ENCODE peak calls at places on chromosomes 7 and 10, in four cellular contexts. One of them, this sample, is unnamed.
A peak's percentile ranks its signal among the peaks of the same experiment; 100 is the strongest.

GRCh38 chr7:50467817-50468610 is 17.9 kb upstream of the FIGNL1 start:
- DNase-seq in GM13976: peak; percentile 87
- DNase-seq in mammary epithelial cell: peak; percentile 50
- DNase-seq in HFF-Myc: peak; percentile 24
- DNase-seq in this sample: peak; percentile 80

GRCh38 chr7:90111-91063 is 102.0 kb upstream of the FAM20C start:
- DNase-seq in GM13976: no peak
- DNase-seq in mammary epithelial cell: peak; percentile 43
- DNase-seq in HFF-Myc: peak; percentile 48
- DNase-seq in this sample: no peak

GRCh38 chr7:116173051-116174028 is 37.0 kb upstream of the TES start:
- DNase-seq in GM13976: peak; percentile 24
- DNase-seq in mammary epithelial cell: peak; percentile 54
- DNase-seq in HFF-Myc: peak; percentile 72
- DNase-seq in this sample: peak; percentile 29

GRCh38 chr7:36653011-36653670 is 71.2 kb downstream of the AOAH start:
- DNase-seq in GM13976: no peak
- DNase-seq in mammary epithelial cell: peak; percentile 52
- DNase-seq in HFF-Myc: no peak
- DNase-seq in this sample: no peak

GRCh38 chr7:140607441-140607989 is 33.1 kb downstream of the DENND2A start:
- DNase-seq in GM13976: no peak
- DNase-seq in mammary epithelial cell: peak; percentile 53
- DNase-seq in HFF-Myc: no peak
- DNase-seq in this sample: no peak

GRCh38 chr7:6232534-6232933 is 39.9 kb downstream of the CYTH3 start:
- DNase-seq in GM13976: no peak
- DNase-seq in mammary epithelial cell: no peak
- DNase-seq in HFF-Myc: no peak
- DNase-seq in this sample: no peak

GRCh38 chr7:78326870-78327269 is 528.3 kb downstream of the PHTF2 start:
- DNase-seq in GM13976: no peak
- DNase-seq in mammary epithelial cell: no peak
- DNase-seq in HFF-Myc: peak; percentile 1
- DNase-seq in this sample: no peak

GRCh38 chr10:107553470-107553869 is 389.0 kb upstream of the SORCS1 start:
- DNase-seq in GM13976: no peak
- DNase-seq in mammary epithelial cell: no peak
- DNase-seq in HFF-Myc: no peak
- DNase-seq in this sample: no peak

GRCh38 chr7:34057956-34058355 is 152.6 kb downstream of the BMPER start:
- DNase-seq in GM13976: no peak
- DNase-seq in mammary epithelial cell: peak; percentile 29
- DNase-seq in HFF-Myc: no peak
- DNase-seq in this sample: no peak

GRCh38 chr10:116125180-116125579 is 147.8 kb downstream of the GFRA1 start:
- DNase-seq in GM13976: no peak
- DNase-seq in mammary epithelial cell: no peak
- DNase-seq in HFF-Myc: no peak
- DNase-seq in this sample: no peak

GRCh38 chr7:43693687-43694398 is 35.5 kb downstream of the COA1 start:
- DNase-seq in GM13976: no peak
- DNase-seq in mammary epithelial cell: peak; percentile 42
- DNase-seq in HFF-Myc: peak; percentile 65
- DNase-seq in this sample: no peak

GRCh38 chr10:124657806-124658205 is 86.4 kb downstream of the FAM53B start:
- DNase-seq in GM13976: no peak
- DNase-seq in mammary epithelial cell: no peak
- DNase-seq in HFF-Myc: no peak
- DNase-seq in this sample: no peak

GRCh38 chr10:122468923-122469781 is 7.8 kb downstream of the HTRA1 start:
- DNase-seq in GM13976: no peak
- DNase-seq in mammary epithelial cell: peak; percentile 99
- DNase-seq in HFF-Myc: peak; percentile 67
- DNase-seq in this sample: no peak

GRCh38 chr10:22774102-22774501 is 59.7 kb upstream of the PIP4K2A start:
- DNase-seq in GM13976: no peak
- DNase-seq in mammary epithelial cell: no peak
- DNase-seq in HFF-Myc: no peak
- DNase-seq in this sample: no peak

GRCh38 chr7:94848531-94848930 is 58.9 kb upstream of the PPP1R9A start:
- DNase-seq in GM13976: no peak
- DNase-seq in mammary epithelial cell: peak; percentile 7
- DNase-seq in HFF-Myc: no peak
- DNase-seq in this sample: no peak

GRCh38 chr10:21831986-21832735 is 171.4 kb downstream of the DNAJC1 start:
- DNase-seq in GM13976: no peak
- DNase-seq in mammary epithelial cell: peak; percentile 6
- DNase-seq in HFF-Myc: no peak
- DNase-seq in this sample: no peak

GRCh38 chr7:135844903-135845302 is 96.3 kb upstream of the FAM180A start:
- DNase-seq in GM13976: no peak
- DNase-seq in mammary epithelial cell: no peak
- DNase-seq in HFF-Myc: no peak
- DNase-seq in this sample: no peak

GRCh38 chr7:46810986-46811385 is 770.9 kb downstream of the TNS3 start:
- DNase-seq in GM13976: no peak
- DNase-seq in mammary epithelial cell: no peak
- DNase-seq in HFF-Myc: no peak
- DNase-seq in this sample: no peak

GRCh38 chr10:100743626-100744135 is 1.7 kb upstream of the PAX2 start:
- DNase-seq in GM13976: peak; percentile 85
- DNase-seq in mammary epithelial cell: peak; percentile 41
- DNase-seq in HFF-Myc: peak; percentile 16
- DNase-seq in this sample: peak; percentile 89

GRCh38 chr7:70032673-70033072 is 434.4 kb downstream of the AUTS2 start:
- DNase-seq in GM13976: no peak
- DNase-seq in mammary epithelial cell: no peak
- DNase-seq in HFF-Myc: no peak
- DNase-seq in this sample: no peak

GRCh38 chr10:65891073-65891981 is 1034.5 kb upstream of the LRRTM3 start:
- DNase-seq in GM13976: peak; percentile 12
- DNase-seq in mammary epithelial cell: peak; percentile 9
- DNase-seq in HFF-Myc: no peak
- DNase-seq in this sample: peak; percentile 33

GRCh38 chr10:76297787-76298281 is 866.4 kb downstream of the LRMDA start:
- DNase-seq in GM13976: no peak
- DNase-seq in mammary epithelial cell: no peak
- DNase-seq in HFF-Myc: no peak
- DNase-seq in this sample: no peak

GRCh38 chr10:116787893-116788665 is 45.7 kb upstream of the HSPA12A start:
- DNase-seq in GM13976: peak; percentile 77
- DNase-seq in mammary epithelial cell: peak; percentile 23
- DNase-seq in HFF-Myc: peak; percentile 41
- DNase-seq in this sample: peak; percentile 73

GRCh38 chr7:11224535-11224934 is 250.9 kb downstream of the PHF14 start:
- DNase-seq in GM13976: no peak
- DNase-seq in mammary epithelial cell: no peak
- DNase-seq in HFF-Myc: no peak
- DNase-seq in this sample: no peak
- TF ChIP-seq CTCF in GM13976: no peak
- TF ChIP-seq CTCF in mammary epithelial cell: no peak
- TF ChIP-seq CTCF in HFF-Myc: no peak
- TF ChIP-seq CTCF in this sample: no peak

DNA sequence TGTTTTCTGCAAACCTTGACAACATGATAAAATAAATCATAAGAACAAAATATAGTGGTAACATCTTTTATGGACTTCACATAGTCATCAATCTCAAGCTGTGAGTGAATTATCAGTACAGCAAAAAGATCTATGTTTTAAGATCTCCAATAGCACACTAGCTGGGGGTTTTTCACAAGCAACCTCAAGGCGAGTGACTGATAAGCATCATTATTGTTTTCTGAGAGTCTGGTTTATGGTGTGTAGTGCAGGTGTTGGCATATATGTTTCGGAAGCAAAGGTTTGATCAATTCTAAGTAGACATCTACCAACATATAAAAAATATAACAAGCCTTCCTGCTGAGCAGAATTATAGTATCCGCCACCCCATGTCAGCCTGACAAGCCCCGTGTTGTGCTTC is 403.8 kb upstream of the MGMT start:
- DNase-seq in GM13976: no peak
- DNase-seq in mammary epithelial cell: no peak
- DNase-seq in HFF-Myc: no peak
- DNase-seq in this sample: no peak
- TF ChIP-seq CTCF in GM13976: no peak
- TF ChIP-seq CTCF in mammary epithelial cell: no peak
- TF ChIP-seq CTCF in HFF-Myc: no peak
- TF ChIP-seq CTCF in this sample: no peak

GRCh38 chr10:132784582-132785432 is 1.1 kb downstream of the NKX6-2 start:
- DNase-seq in GM13976: no peak
- DNase-seq in mammary epithelial cell: no peak
- DNase-seq in HFF-Myc: no peak
- DNase-seq in this sample: no peak
- TF ChIP-seq CTCF in GM13976: no peak
- TF ChIP-seq CTCF in mammary epithelial cell: no peak
- TF ChIP-seq CTCF in HFF-Myc: no peak
- TF ChIP-seq CTCF in this sample: no peak

GRCh38 chr7:74051629-74052410 is 23.8 kb downstream of the ELN start:
- DNase-seq in GM13976: no peak
- DNase-seq in mammary epithelial cell: no peak
- DNase-seq in HFF-Myc: no peak
- DNase-seq in this sample: no peak
- TF ChIP-seq CTCF in GM13976: no peak
- TF ChIP-seq CTCF in mammary epithelial cell: peak; percentile 41
- TF ChIP-seq CTCF in HFF-Myc: peak; percentile 54
- TF ChIP-seq CTCF in this sample: peak; percentile 29

This sample was measured in GM13977.